ENCODE peak calls at places on chromosomes 11 and 22, in ten cellular contexts. C is RWPE1, B is H9, F is GM10248, K is mammary epithelial cell, X is fibroblast of lung, G is upper lobe of right lung, S is nephron progenitor cell, J is AG09319, O is fibroblast of mammary gland. P is an unnamed sample.
A peak's percentile ranks its signal among the peaks of the same experiment; 100 is the strongest.

GRCh38 chr22:33114570-33114969 is 56.4 kb upstream of the SYN3 start:
- DNase-seq in C (no peak), S (no peak), J (no peak), O (no peak), B (no peak), G (no peak), X (no peak), K (peak; percentile 15), F (no peak), P (no peak)

GRCh38 chr11:87266751-87267150 is 229.0 kb downstream of the TMEM135 start:
- DNase-seq in J (no peak), C (no peak), O (no peak), K (peak; percentile 16), X (no peak), F (no peak), B (no peak), G (no peak), S (no peak), P (no peak)

GRCh38 chr11:1834132-1834610 is 619 bp upstream of the SYT8 start:
- DNase-seq in O (no peak), F (no peak), X (no peak), B (no peak), G (peak; percentile 91), K (peak; percentile 97), S (no peak), C (peak; percentile 92), J (no peak), P (no peak)

GRCh38 chr22:50627452-50627913 is 469 bp downstream of the ARSA start:
- DNase-seq in C (no peak), F (no peak), B (peak; percentile 52), J (no peak), S (peak; percentile 53), X (no peak), G (no peak), K (peak; percentile 16), O (no peak), P (no peak)

GRCh38 chr11:19437760-19438159 is 197.0 kb upstream of the E2F8 start:
- DNase-seq in B (no peak), G (no peak), O (peak; percentile 85), S (no peak), C (peak; percentile 84), X (peak; percentile 84), K (peak; percentile 71), J (no peak), F (no peak), P (peak; percentile 47)

GRCh38 chr22:20956258-20957117 is 10.6 kb upstream of the AIFM3 start:
- DNase-seq in B (peak; percentile 86), C (no peak), J (no peak), K (peak; percentile 57), G (peak; percentile 67), X (peak; percentile 32), S (no peak), O (peak; percentile 51), F (no peak), P (no peak)

GRCh38 chr11:55357560-55358184 is 10.1 kb upstream of the OR4A15 start:
- DNase-seq in J (no peak), B (no peak), F (no peak), G (no peak), X (no peak), K (no peak), O (no peak), S (no peak), C (no peak), P (no peak)

GRCh38 chr22:22226448-22227187 is 18.0 kb upstream of the VPREB1 start:
- DNase-seq in J (no peak), C (no peak), F (no peak), K (no peak), O (no peak), X (no peak), G (no peak), B (no peak), S (no peak), P (no peak)

GRCh38 chr22:36328635-36329216 is 59.0 kb downstream of the MYH9 start:
- DNase-seq in B (no peak), X (peak; percentile 90), C (no peak), F (no peak), J (no peak), K (peak; percentile 89), S (no peak), G (no peak), O (peak; percentile 93), P (peak; percentile 91)

GRCh38 chr11:71542856-71543743 is 5.1 kb upstream of the KRTAP5-9 start:
- DNase-seq in B (no peak), K (no peak), F (no peak), S (no peak), C (no peak), O (peak; percentile 22), G (no peak), J (no peak), X (no peak), P (no peak)

GRCh38 chr11:42249401-42249800 is 789.9 kb upstream of the LRRC4C start:
- DNase-seq in B (no peak), X (no peak), G (no peak), J (no peak), K (no peak), S (no peak), F (no peak), C (no peak), O (no peak), P (no peak)

GRCh38 chr11:9092085-9092484 is 686 bp upstream of the SCUBE2 start:
- DNase-seq in B (no peak), X (no peak), G (no peak), J (no peak), K (no peak), O (no peak), S (no peak), C (no peak), F (no peak), P (no peak)

GRCh38 chr11:9094420-9094819 is 3.0 kb upstream of the SCUBE2 start:
- DNase-seq in J (no peak), O (no peak), G (no peak), B (no peak), X (no peak), C (no peak), S (no peak), F (no peak), K (no peak), P (no peak)

GRCh38 chr11:9091044-9091936 is at the start of gene SCUBE2:
- DNase-seq in F (peak; percentile 38), O (no peak), C (no peak), K (no peak), J (no peak), S (peak; percentile 59), G (no peak), B (peak; percentile 45), X (no peak), P (no peak)

GRCh38 chr11:9095421-9095820 is 4.0 kb upstream of the SCUBE2 start:
- DNase-seq in O (no peak), B (peak; percentile 43), C (no peak), K (no peak), S (no peak), G (no peak), X (no peak), F (no peak), J (no peak), P (no peak)

DNA sequence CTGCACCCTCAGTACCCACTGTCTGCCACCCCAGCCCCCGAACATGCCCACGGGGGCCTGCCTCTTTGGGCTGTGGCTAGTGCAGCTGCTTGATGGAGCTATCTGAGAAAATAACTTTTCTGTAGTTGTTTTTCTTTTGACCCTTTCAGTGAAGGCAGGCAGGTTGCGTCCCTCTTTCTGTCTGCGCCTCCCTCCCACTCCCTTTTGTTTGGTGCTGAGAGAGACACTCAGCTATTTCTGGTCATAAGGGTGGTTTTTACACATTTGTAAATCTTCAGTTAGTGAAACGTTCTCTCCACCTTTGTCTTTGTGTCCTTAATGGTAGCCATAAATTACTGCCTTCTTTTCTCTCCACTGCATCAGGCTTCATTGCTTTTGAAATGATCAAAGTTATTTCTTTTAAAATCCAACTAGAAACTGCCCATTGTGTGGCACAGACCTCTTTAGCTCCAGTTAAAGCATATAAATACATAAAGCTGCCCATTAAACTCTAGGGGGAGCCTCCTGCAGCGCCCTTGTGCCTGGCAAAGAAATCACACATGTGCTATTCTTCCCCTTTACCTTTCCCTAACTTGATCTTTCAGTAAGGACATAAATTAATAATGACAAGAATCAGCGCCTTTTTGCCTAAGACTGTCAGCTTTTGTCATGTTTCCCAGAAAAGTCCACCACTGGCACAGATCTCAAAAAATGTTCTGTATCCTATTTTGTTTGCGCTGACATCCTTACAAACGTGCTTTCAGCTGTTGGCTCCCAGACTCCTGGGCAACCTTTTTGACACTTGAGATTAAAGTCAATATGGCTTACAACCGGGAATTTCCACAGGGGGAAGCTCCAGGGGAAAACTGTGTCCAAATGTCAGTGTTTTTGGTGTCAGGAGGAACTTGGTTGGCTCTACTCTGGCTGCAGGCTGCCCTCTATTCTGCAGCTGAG is 1.7 kb upstream of the SCUBE2 start:
- DNase-seq in F (no peak), S (no peak), C (no peak), B (no peak), O (peak; percentile 11), G (no peak), K (no peak), J (no peak), X (peak; percentile 5), P (no peak)
- TF ChIP-seq CTCF in F (peak; percentile 8), S (no peak), C (peak; percentile 10), B (peak; percentile 18), O (peak; percentile 30), G (peak; percentile 30), K (no peak), J (peak; percentile 6), X (no peak), P (peak; percentile 32)

GRCh38 chr11:16043617-16044016 is 312.7 kb downstream of the SOX6 start:
- DNase-seq in C (no peak), K (no peak), F (no peak), J (no peak), B (no peak), S (no peak), G (no peak), X (no peak), O (no peak), P (no peak)
- TF ChIP-seq CTCF in C (no peak), K (no peak), F (no peak), J (no peak), B (no peak), S (no peak), G (no peak), X (no peak), O (no peak), P (no peak)

DNA sequence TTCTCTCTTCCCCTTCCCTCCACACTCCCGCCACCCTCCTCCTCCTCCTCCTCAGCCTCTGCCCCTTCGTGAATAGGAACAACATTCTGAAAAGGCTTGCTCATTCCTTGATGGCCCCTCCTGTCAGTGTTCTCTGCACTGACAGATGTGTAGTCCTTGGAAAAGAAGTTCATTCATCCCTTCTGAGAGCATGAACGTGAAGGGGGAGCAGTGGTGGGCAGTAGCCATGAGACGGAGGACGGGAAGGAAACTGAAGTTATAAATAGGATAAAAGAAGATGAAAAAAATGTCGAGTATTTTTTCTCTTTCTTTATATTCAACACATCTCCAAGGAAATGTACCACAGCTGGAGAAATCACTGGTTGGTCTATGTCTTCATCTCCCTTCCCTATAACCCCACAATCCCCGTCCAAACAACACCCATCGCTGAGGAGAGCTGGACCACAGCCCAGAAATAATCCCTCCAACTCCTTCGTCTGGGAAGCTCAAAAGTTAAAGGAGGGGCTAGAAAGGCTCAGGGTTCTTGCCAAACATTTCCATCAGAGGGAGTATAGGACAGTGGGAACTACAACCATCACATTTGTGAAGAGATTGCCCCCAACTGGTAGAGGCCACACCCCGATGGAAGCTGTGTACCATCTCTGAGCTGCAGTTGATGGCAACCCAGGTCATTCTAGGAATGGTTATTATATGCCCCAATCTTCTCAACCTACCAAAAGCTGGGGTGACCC is 33.5 kb downstream of the ETS1 start:
- DNase-seq in F (no peak), B (no peak), K (no peak), G (no peak), C (no peak), X (peak; percentile 88), S (no peak), J (no peak), O (peak; percentile 72), P (peak; percentile 20)
- TF ChIP-seq CTCF in F (peak; percentile 42), B (peak; percentile 28), K (no peak), G (peak; percentile 24), C (no peak), X (peak; percentile 37), S (no peak), J (peak; percentile 22), O (peak; percentile 34), P (peak; percentile 61)

GRCh38 chr11:13114566-13115465 is 105.7 kb downstream of the RASSF10 start:
- DNase-seq in X (no peak), K (no peak), O (no peak), B (peak; percentile 90), S (peak; percentile 44), F (no peak), G (no peak), J (no peak), C (no peak), P (no peak)
- TF ChIP-seq CTCF in X (no peak), K (no peak), O (no peak), B (peak; percentile 43), S (no peak), F (no peak), G (no peak), J (no peak), C (no peak), P (peak; percentile 37)